ENCODE peak calls at places on chromosomes 5 and 9, in five cellular contexts. B is mucosa of descending colon, T is AG10803, N is GM13977, D is upper lobe of left lung. K is an unnamed sample.
A peak's percentile ranks its signal among the peaks of the same experiment; 100 is the strongest.

GRCh38 chr9:8764041-8764440 is 964.5 kb upstream of the DMAC1 start:
- DNase-seq in N (no peak), D (no peak), T (no peak), B (no peak), K (no peak)

GRCh38 chr9:1094749-1095148 is 44.6 kb downstream of the DMRT2 start:
- DNase-seq in N (no peak), T (no peak), D (no peak), B (no peak), K (no peak)

GRCh38 chr9:123322771-123323481 is 33.1 kb upstream of the CRB2 start:
- DNase-seq in D (no peak), B (peak; percentile 38), N (peak; percentile 47), T (no peak), K (peak; percentile 79)

GRCh38 chr9:113178087-113178486 is 27.3 kb downstream of the SLC31A2 start:
- DNase-seq in N (no peak), B (no peak), D (no peak), T (peak; percentile 72), K (no peak)

GRCh38 chr5:53642006-53642405 is 81.6 kb downstream of the NDUFS4 start:
- DNase-seq in N (no peak), B (no peak), T (peak; percentile 62), D (no peak), K (no peak)

GRCh38 chr5:34959323-34959722 is 30.0 kb downstream of the DNAJC21 start:
- DNase-seq in D (no peak), N (peak; percentile 61), B (no peak), T (peak; percentile 42), K (peak; percentile 85)

GRCh38 chr5:151005187-151005974 is 15.0 kb upstream of the GPX3 start:
- DNase-seq in T (no peak), B (no peak), N (no peak), D (no peak), K (no peak)

GRCh38 chr9:129949821-129950220 is 93.2 kb downstream of the FNBP1 start:
- DNase-seq in N (no peak), T (no peak), B (no peak), D (no peak), K (no peak)

GRCh38 chr9:37464006-37464405 is 1.2 kb downstream of the ZBTB5 start:
- DNase-seq in D (no peak), N (no peak), T (no peak), B (no peak), K (no peak)

GRCh38 chr5:89293849-89294248 is 410.9 kb upstream of the MEF2C start:
- DNase-seq in N (no peak), B (no peak), D (no peak), T (peak; percentile 88), K (no peak)

GRCh38 chr5:110463116-110463515 is 263.4 kb downstream of the TMEM232 start:
- DNase-seq in D (no peak), N (no peak), T (peak; percentile 56), B (no peak), K (no peak)

GRCh38 chr5:154446183-154447073 is 631 bp downstream of the SAP30L start:
- DNase-seq in B (peak; percentile 59), T (peak; percentile 50), D (peak; percentile 92), N (peak; percentile 66), K (peak; percentile 50)

GRCh38 chr5:168131519-168131918 is 159.9 kb upstream of the WWC1 start:
- DNase-seq in B (no peak), N (no peak), T (no peak), D (no peak), K (no peak)

GRCh38 chr9:134191455-134192209 is 27.3 kb upstream of the RNU6ATAC start:
- DNase-seq in B (no peak), T (no peak), D (no peak), N (no peak), K (no peak)

GRCh38 chr5:171630047-171630669 is 155.5 kb upstream of the SMIM23 start:
- DNase-seq in T (peak; percentile 16), B (peak; percentile 39), D (peak; percentile 86), N (no peak), K (no peak)

GRCh38 chr9:120587357-120587756 is 7.4 kb upstream of the CDK5RAP2 start:
- DNase-seq in N (no peak), T (no peak), D (no peak), B (no peak), K (no peak)

GRCh38 chr5:110644357-110644756 is 82.1 kb downstream of the TMEM232 start:
- DNase-seq in D (no peak), T (no peak), N (no peak), B (no peak), K (no peak)

GRCh38 chr5:177209610-177210009 is 76.0 kb downstream of the NSD1 start:
- DNase-seq in D (no peak), T (no peak), N (no peak), B (no peak), K (no peak)

GRCh38 chr5:28517691-28518090 is 1479.3 kb upstream of the CDH9 start:
- DNase-seq in B (no peak), D (no peak), N (no peak), T (no peak), K (no peak)

GRCh38 chr9:113623851-113624485 is 160.4 kb downstream of the RGS3 start:
- DNase-seq in N (no peak), D (no peak), B (no peak), T (no peak), K (no peak)

GRCh38 chr5:72688926-72689325 is 127.5 kb upstream of the TNPO1 start:
- DNase-seq in N (no peak), B (no peak), D (no peak), T (no peak), K (no peak)

GRCh38 chr5:60972225-60972624 is 27.2 kb downstream of the NDUFAF2 start:
- DNase-seq in B (no peak), D (no peak), N (no peak), T (no peak), K (peak; percentile 26)

GRCh38 chr9:4943346-4943745 is 41.7 kb upstream of the JAK2 start:
- DNase-seq in D (no peak), T (no peak), N (no peak), B (no peak), K (no peak)

GRCh38 chr9:98218562-98219363 is 26.3 kb upstream of the CORO2A start:
- DNase-seq in N (no peak), D (no peak), T (no peak), B (no peak), K (no peak)

GRCh38 chr5:2320611-2321010 is 430.9 kb downstream of the IRX2 start:
- DNase-seq in D (no peak), N (no peak), T (no peak), B (no peak), K (no peak)

GRCh38 chr5:142697846-142698245 is 12.0 kb upstream of the FGF1 start:
- DNase-seq in B (no peak), N (no peak), T (peak; percentile 56), D (no peak), K (no peak)

GRCh38 chr9:132125361-132125760 is 36.5 kb upstream of the NTNG2 start:
- DNase-seq in T (no peak), N (no peak), D (no peak), B (no peak), K (no peak)

GRCh38 chr5:35815089-35815936 is 41.4 kb upstream of the IL7R start:
- DNase-seq in D (no peak), N (no peak), T (no peak), B (no peak), K (peak; percentile 41)

GRCh38 chr9:2234371-2234893 is 219.3 kb downstream of the SMARCA2 start:
- DNase-seq in B (no peak), T (peak; percentile 45), N (no peak), D (no peak), K (no peak)

GRCh38 chr5:90637731-90638130 is 79.1 kb downstream of the ADGRV1 start:
- DNase-seq in N (no peak), D (no peak), B (no peak), T (no peak), K (no peak)
- TF ChIP-seq CTCF in N (no peak), D (no peak), B (no peak), T (no peak), K (no peak)

GRCh38 chr5:67149933-67150523 is 46.6 kb downstream of the CD180 start:
- DNase-seq in N (no peak), D (no peak), B (no peak), T (peak; percentile 43), K (no peak)
- TF ChIP-seq CTCF in N (peak; percentile 15), D (no peak), B (no peak), T (peak; percentile 82), K (peak; percentile 7)

DNA sequence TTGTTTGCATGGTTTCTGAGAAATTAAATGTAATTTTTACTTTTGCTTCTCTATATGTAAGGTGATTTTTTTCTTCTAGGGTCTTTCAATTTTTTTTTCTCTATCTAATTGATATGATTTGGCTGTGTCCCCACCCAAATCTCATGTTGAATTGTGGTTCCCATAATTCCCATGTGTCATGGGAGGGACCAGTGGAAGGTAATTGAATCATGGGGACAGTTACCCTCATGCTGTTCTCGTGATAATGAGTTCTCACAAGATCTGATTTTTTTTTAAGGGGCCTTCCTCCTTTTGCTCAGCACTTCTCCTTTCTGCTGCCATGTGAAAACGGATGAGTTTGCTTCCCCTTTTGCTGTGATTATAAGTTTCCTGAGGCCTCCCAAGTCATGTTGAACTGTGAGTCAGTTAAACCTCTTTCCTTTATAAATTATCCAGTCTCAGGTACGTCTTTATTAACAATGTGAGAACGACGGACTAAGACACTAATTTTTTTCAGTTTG is 150.8 kb downstream of the MTRR start:
- DNase-seq in N (no peak), D (no peak), T (no peak), B (no peak), K (peak; percentile 14)
- TF ChIP-seq CTCF in N (no peak), D (no peak), T (no peak), B (no peak), K (no peak)

GRCh38 chr9:34519321-34520020 is 3.3 kb downstream of the ENHO start:
- DNase-seq in N (no peak), B (no peak), T (no peak), D (no peak), K (no peak)
- TF ChIP-seq CTCF in N (no peak), B (no peak), T (no peak), D (no peak), K (no peak)

GRCh38 chr9:126947529-126947928 is 32.9 kb downstream of the RALGPS1 start:
- DNase-seq in D (no peak), T (no peak), N (no peak), B (no peak), K (peak; percentile 29)
- TF ChIP-seq CTCF in D (peak; percentile 19), T (no peak), N (no peak), B (no peak), K (peak; percentile 21)

DNA sequence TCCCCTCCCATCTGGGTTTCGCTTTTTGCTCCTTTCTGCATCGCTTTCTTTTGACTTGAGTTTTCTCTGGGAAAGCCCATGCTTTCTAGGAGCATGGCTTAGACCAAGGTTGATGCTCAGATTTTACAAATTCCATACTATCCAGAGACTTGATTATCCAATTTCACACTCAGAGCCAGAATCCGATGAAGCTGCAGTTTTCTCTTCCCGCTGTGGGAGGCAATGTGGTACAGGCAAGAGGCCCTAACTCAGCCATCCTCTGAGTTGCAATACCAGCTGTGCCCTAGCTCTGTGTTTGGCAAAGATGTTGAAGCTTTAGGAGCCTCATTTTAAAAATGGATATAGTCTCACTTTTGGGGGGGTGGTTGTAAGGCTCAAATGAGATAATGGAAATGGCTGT is 85.1 kb downstream of the BRINP1 start:
- DNase-seq in N (no peak), D (no peak), T (peak; percentile 3), B (no peak), K (peak; percentile 2)
- TF ChIP-seq CTCF in N (no peak), D (no peak), T (peak; percentile 30), B (no peak), K (no peak)